ENCODE peak calls at places on chromosomes 12 and 14, in ten cellular contexts. L is ovary, Z is IMR-90, T is lower leg skin, C is HCT116, N is GM12892, G is body of pancreas, Y is right lobe of liver, F is adrenal gland, A is sigmoid colon. E is an unnamed sample.

GRCh38 chr12:91513354-91513753 is 330.7 kb upstream of the DCN start:
- DNase-seq in T (no peak), N (no peak), L (no peak), Y (no peak), F (no peak), A (no peak), Z (no peak), C (no peak), G (no peak), E (no peak)

GRCh38 chr14:70289138-70289537 is 70.3 kb downstream of the COX16 start:
- DNase-seq in N (peak; percentile 9), C (no peak), Y (no peak), Z (no peak), T (no peak), F (no peak), A (no peak), G (no peak), L (no peak), E (no peak)

GRCh38 chr14:61678966-61679365 is 16.3 kb upstream of the HIF1A start:
- DNase-seq in Z (no peak), Y (no peak), G (no peak), C (no peak), L (no peak), A (no peak), F (no peak), N (no peak), T (no peak), E (no peak)

GRCh38 chr12:64890873-64891468 is 66.5 kb downstream of the TBC1D30 start:
- DNase-seq in C (peak; percentile 51), G (peak; percentile 9), T (no peak), F (no peak), A (no peak), N (no peak), Z (peak; percentile 70), Y (no peak), L (no peak), E (peak; percentile 19)

GRCh38 chr12:92079054-92079385 is 66.6 kb downstream of the BTG1 start:
- DNase-seq in A (no peak), G (no peak), T (no peak), F (no peak), Y (no peak), C (no peak), N (no peak), L (no peak), Z (no peak), E (no peak)

GRCh38 chr12:132295101-132295526 is 34.3 kb downstream of the GALNT9 start:
- DNase-seq in T (no peak), Z (no peak), F (no peak), A (no peak), Y (peak; percentile 31), L (no peak), C (no peak), N (no peak), G (no peak), E (no peak)

GRCh38 chr14:21133896-21134295 is 22.0 kb downstream of the OR5AU1 start:
- DNase-seq in Z (no peak), T (no peak), G (no peak), C (no peak), F (no peak), A (no peak), Y (no peak), L (no peak), N (no peak), E (no peak)

GRCh38 chr12:42790761-42791151 is 201.2 kb upstream of the PRICKLE1 start:
- DNase-seq in T (no peak), G (no peak), F (no peak), N (no peak), C (peak; percentile 61), A (no peak), Z (peak; percentile 83), L (no peak), Y (no peak), E (peak; percentile 56)

GRCh38 chr12:129312048-129312447 is 458.8 kb downstream of the GLT1D1 start:
- DNase-seq in N (no peak), C (no peak), T (no peak), Z (no peak), Y (no peak), A (no peak), G (no peak), F (no peak), L (no peak), E (no peak)

GRCh38 chr12:7396418-7396817 is 47.5 kb downstream of the CD163L1 start:
- DNase-seq in N (no peak), Z (no peak), A (no peak), T (no peak), L (no peak), Y (no peak), F (no peak), C (no peak), G (no peak), E (no peak)

DNA sequence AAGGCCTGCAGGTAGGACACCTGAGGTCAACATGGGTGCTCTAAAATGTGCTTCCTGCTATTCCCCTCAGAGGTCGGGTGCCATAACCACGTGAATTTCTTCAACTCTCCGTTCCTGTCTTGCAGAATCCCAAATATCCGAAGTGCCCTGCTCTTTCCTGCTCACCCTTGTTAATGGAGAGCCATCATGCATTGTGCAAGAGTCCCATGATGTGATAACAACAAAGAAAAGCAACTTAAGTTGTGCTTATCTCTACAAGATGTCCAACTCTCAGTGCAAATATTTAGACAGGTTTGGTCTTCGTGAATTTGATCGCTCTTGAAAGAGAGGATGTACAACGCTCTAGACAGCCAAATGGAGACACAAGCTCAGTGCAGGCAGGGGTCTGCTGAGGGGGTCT is 210.6 kb upstream of the PLXNC1 start:
- DNase-seq in L (no peak), A (no peak), T (no peak), N (no peak), F (no peak), Z (no peak), Y (no peak), C (no peak), G (no peak), E (no peak)
- TF ChIP-seq POLR2A in L (no peak), A (no peak), T (no peak), N (no peak), F (no peak), Z (no peak), Y (no peak), C (no peak), G (no peak), E (no peak)

GRCh38 chr14:50230601-50231474 is 540 bp downstream of the SOS2 start:
- DNase-seq in C (peak; percentile 21), G (peak; percentile 65), A (peak; percentile 78), F (peak; percentile 59), Y (peak; percentile 76), N (peak; percentile 23), T (peak; percentile 89), L (peak; percentile 75), Z (peak; percentile 59), E (peak; percentile 12)
- TF ChIP-seq POLR2A in C (no peak), G (no peak), A (no peak), F (peak; percentile 15), Y (no peak), N (no peak), T (no peak), L (peak; percentile 14), Z (no peak), E (no peak)

DNA sequence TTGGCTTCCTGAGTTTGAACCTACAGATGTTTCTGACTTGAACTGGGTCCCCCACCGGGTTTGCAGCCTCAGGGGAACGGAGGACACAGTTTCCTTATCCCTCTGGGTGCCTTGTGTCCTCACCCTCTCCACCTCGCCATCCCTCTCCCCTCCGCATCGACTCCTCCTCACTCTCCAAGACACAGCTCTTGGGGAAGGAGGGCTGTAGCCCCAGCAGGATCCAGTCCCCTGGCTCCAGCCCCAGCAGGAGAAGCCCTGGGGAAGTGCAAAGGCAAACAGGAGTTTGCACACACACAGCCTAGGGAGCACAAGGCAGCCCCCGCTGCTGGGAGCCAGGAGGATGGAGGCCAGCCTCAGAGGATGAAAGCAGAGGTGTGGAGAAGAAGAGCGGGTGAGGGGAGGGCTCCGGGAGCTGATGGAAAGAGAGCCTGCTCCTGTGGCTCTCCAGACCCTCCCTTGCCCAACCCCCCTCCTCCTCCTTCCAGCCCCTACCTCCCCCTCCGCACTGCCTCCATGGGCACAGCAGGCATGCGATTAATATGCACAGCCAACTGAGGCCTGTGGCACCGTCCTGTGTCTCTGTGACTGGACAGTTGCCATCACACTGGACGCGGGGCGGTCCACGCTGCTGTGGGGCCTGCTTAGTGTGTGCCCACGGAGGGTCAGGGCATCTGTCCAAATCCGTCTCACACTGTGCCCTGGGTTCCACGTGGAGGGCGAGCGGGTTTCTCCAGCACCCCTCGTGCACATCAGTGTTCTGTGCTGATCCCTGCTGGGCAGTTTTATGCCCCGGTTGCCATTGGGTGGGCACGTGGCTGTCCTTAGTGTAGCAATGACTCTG is 193.7 kb upstream of the DIO3 start:
- DNase-seq in A (peak; percentile 66), Z (no peak), L (no peak), T (peak; percentile 72), F (no peak), N (no peak), C (no peak), G (no peak), Y (no peak), E (no peak)
- TF ChIP-seq POLR2A in A (no peak), Z (no peak), L (no peak), T (no peak), F (no peak), N (no peak), C (no peak), G (no peak), Y (no peak), E (no peak)

GRCh38 chr12:15789215-15790171 is at the start of gene EPS8:
- DNase-seq in F (peak; percentile 91), Y (peak; percentile 95), A (peak; percentile 96), Z (peak; percentile 91), G (peak; percentile 93), N (peak; percentile 78), C (peak; percentile 74), T (peak; percentile 97), L (peak; percentile 96), E (peak; percentile 63)
- TF ChIP-seq POLR2A in F (peak; percentile 87), Y (peak; percentile 97), A (peak; percentile 77), Z (peak; percentile 86), G (peak; percentile 89), N (no peak), C (peak; percentile 42), T (no peak), L (peak; percentile 82), E (peak; percentile 74)

GRCh38 chr14:100173353-100173752 is 13.9 kb upstream of the DEGS2 start:
- DNase-seq in C (no peak), N (no peak), F (no peak), L (no peak), Z (no peak), A (no peak), G (no peak), Y (no peak), T (no peak), E (no peak)
- TF ChIP-seq POLR2A in C (no peak), N (no peak), F (no peak), L (no peak), Z (no peak), A (no peak), G (no peak), Y (no peak), T (no peak), E (no peak)